ENCODE peak calls at places on chromosomes 13 and 19, in nine cellular contexts. One of them, this sample, is unnamed.

GRCh38 chr19:31085125-31085524 is 264.1 kb downstream of the TSHZ3 start:
- DNase-seq in naive thymus-derived CD8-positive, alpha-beta T cell: no peak
- DNase-seq in EL: no peak
- DNase-seq in stimulated activated CD4-positive, alpha-beta T cell treated with anti-CD3 and anti-CD28 coated beads, Interleukin-15, amount 100 ng/mL, for 1 hour: no peak
- DNase-seq in ACHN: no peak
- DNase-seq in AG09319: no peak
- DNase-seq in caudate nucleus: no peak
- DNase-seq in brain microvascular endothelial cell: no peak
- DNase-seq in AG04450: no peak
- DNase-seq in this sample: no peak

GRCh38 chr19:18682807-18683108 is 722 bp upstream of the CRTC1 start:
- DNase-seq in naive thymus-derived CD8-positive, alpha-beta T cell: no peak
- DNase-seq in EL: no peak
- DNase-seq in stimulated activated CD4-positive, alpha-beta T cell treated with anti-CD3 and anti-CD28 coated beads, Interleukin-15, amount 100 ng/mL, for 1 hour: no peak
- DNase-seq in ACHN: no peak
- DNase-seq in AG09319: no peak
- DNase-seq in caudate nucleus: no peak
- DNase-seq in brain microvascular endothelial cell: no peak
- DNase-seq in AG04450: no peak
- DNase-seq in this sample: no peak

GRCh38 chr19:9144920-9145319 is 4.7 kb downstream of the ZNF317 start:
- DNase-seq in naive thymus-derived CD8-positive, alpha-beta T cell: no peak
- DNase-seq in EL: no peak
- DNase-seq in stimulated activated CD4-positive, alpha-beta T cell treated with anti-CD3 and anti-CD28 coated beads, Interleukin-15, amount 100 ng/mL, for 1 hour: no peak
- DNase-seq in ACHN: no peak
- DNase-seq in AG09319: no peak
- DNase-seq in caudate nucleus: no peak
- DNase-seq in brain microvascular endothelial cell: no peak
- DNase-seq in AG04450: no peak
- DNase-seq in this sample: peak; percentile 25

GRCh38 chr19:53467138-53467502 is 413 bp upstream of the ZNF813 start:
- DNase-seq in naive thymus-derived CD8-positive, alpha-beta T cell: no peak
- DNase-seq in EL: no peak
- DNase-seq in stimulated activated CD4-positive, alpha-beta T cell treated with anti-CD3 and anti-CD28 coated beads, Interleukin-15, amount 100 ng/mL, for 1 hour: no peak
- DNase-seq in ACHN: no peak
- DNase-seq in AG09319: no peak
- DNase-seq in caudate nucleus: peak; percentile 57
- DNase-seq in brain microvascular endothelial cell: no peak
- DNase-seq in AG04450: no peak
- DNase-seq in this sample: no peak

GRCh38 chr13:109547942-109548860 is 238.2 kb downstream of the IRS2 start:
- DNase-seq in naive thymus-derived CD8-positive, alpha-beta T cell: no peak
- DNase-seq in EL: no peak
- DNase-seq in stimulated activated CD4-positive, alpha-beta T cell treated with anti-CD3 and anti-CD28 coated beads, Interleukin-15, amount 100 ng/mL, for 1 hour: no peak
- DNase-seq in ACHN: no peak
- DNase-seq in AG09319: no peak
- DNase-seq in caudate nucleus: no peak
- DNase-seq in brain microvascular endothelial cell: no peak
- DNase-seq in AG04450: no peak
- DNase-seq in this sample: no peak

GRCh38 chr19:53947624-53948023 is 15.1 kb upstream of the CACNG8 start:
- DNase-seq in naive thymus-derived CD8-positive, alpha-beta T cell: no peak
- DNase-seq in EL: peak; percentile 25
- DNase-seq in stimulated activated CD4-positive, alpha-beta T cell treated with anti-CD3 and anti-CD28 coated beads, Interleukin-15, amount 100 ng/mL, for 1 hour: no peak
- DNase-seq in ACHN: no peak
- DNase-seq in AG09319: no peak
- DNase-seq in caudate nucleus: no peak
- DNase-seq in brain microvascular endothelial cell: no peak
- DNase-seq in AG04450: no peak
- DNase-seq in this sample: no peak

GRCh38 chr19:27793128-27793643 is 1419.8 kb downstream of the UQCRFS1 start:
- DNase-seq in naive thymus-derived CD8-positive, alpha-beta T cell: peak; percentile 47
- DNase-seq in EL: peak; percentile 86
- DNase-seq in stimulated activated CD4-positive, alpha-beta T cell treated with anti-CD3 and anti-CD28 coated beads, Interleukin-15, amount 100 ng/mL, for 1 hour: peak; percentile 50
- DNase-seq in ACHN: peak; percentile 87
- DNase-seq in AG09319: peak; percentile 44
- DNase-seq in caudate nucleus: peak; percentile 91
- DNase-seq in brain microvascular endothelial cell: peak; percentile 68
- DNase-seq in AG04450: peak; percentile 27
- DNase-seq in this sample: peak; percentile 84

GRCh38 chr19:52941941-52942370 is 18.7 kb upstream of the ZNF888 start:
- DNase-seq in naive thymus-derived CD8-positive, alpha-beta T cell: no peak
- DNase-seq in EL: peak; percentile 46
- DNase-seq in stimulated activated CD4-positive, alpha-beta T cell treated with anti-CD3 and anti-CD28 coated beads, Interleukin-15, amount 100 ng/mL, for 1 hour: no peak
- DNase-seq in ACHN: no peak
- DNase-seq in AG09319: no peak
- DNase-seq in caudate nucleus: no peak
- DNase-seq in brain microvascular endothelial cell: peak; percentile 7
- DNase-seq in AG04450: no peak
- DNase-seq in this sample: no peak

GRCh38 chr13:74090397-74090796 is 43.8 kb downstream of the KLF12 start:
- DNase-seq in naive thymus-derived CD8-positive, alpha-beta T cell: no peak
- DNase-seq in EL: peak; percentile 38
- DNase-seq in stimulated activated CD4-positive, alpha-beta T cell treated with anti-CD3 and anti-CD28 coated beads, Interleukin-15, amount 100 ng/mL, for 1 hour: no peak
- DNase-seq in ACHN: no peak
- DNase-seq in AG09319: no peak
- DNase-seq in caudate nucleus: no peak
- DNase-seq in brain microvascular endothelial cell: no peak
- DNase-seq in AG04450: no peak
- DNase-seq in this sample: no peak

This sample was measured in LHCN-M2.